ENCODE peak calls at places on chromosomes 2 and 18, in eight cellular contexts. S, N, E, L, F, H, C and X are unnamed samples.

GRCh38 chr2:42493885-42494433 is at the start of gene KCNG3:
- DNase-seq in S (peak), N (no peak), E (peak), L (no peak), F (peak), H (peak), C (peak), X (peak)

GRCh38 chr2:122805346-122805745 is 1049.9 kb downstream of the TSN start:
- DNase-seq in S (no peak), N (no peak), E (no peak), L (no peak), F (no peak), H (no peak), C (no peak), X (no peak)

GRCh38 chr2:228613133-228613532 is 431.6 kb upstream of the SPHKAP start:
- DNase-seq in S (no peak), N (no peak), E (no peak), L (peak), F (no peak), H (no peak), C (peak), X (no peak)

GRCh38 chr18:36296591-36297418 is 708 bp upstream of the FHOD3 start:
- DNase-seq in S (peak), N (no peak), E (no peak), L (peak), F (no peak), H (peak), C (peak), X (peak)

GRCh38 chr2:30947686-30948085 is 140.4 kb upstream of the CAPN13 start:
- DNase-seq in S (no peak), N (no peak), E (no peak), L (no peak), F (no peak), H (no peak), C (no peak), X (no peak)

GRCh38 chr2:137888845-137889244 is 75.4 kb upstream of the HNMT start:
- DNase-seq in S (peak), N (no peak), E (no peak), L (no peak), F (no peak), H (peak), C (peak), X (peak)

GRCh38 chr2:234495801-234496441 is 960 bp downstream of the ARL4C start:
- DNase-seq in S (peak), N (no peak), E (peak), L (no peak), F (peak), H (no peak), C (peak), X (peak)

GRCh38 chr2:128347701-128348504 is 29.2 kb upstream of the HS6ST1 start:
- DNase-seq in S (no peak), N (no peak), E (no peak), L (peak), F (no peak), H (no peak), C (peak), X (peak)

GRCh38 chr2:25250331-25251031 is 82.1 kb upstream of the POMC start:
- DNase-seq in S (peak), N (no peak), E (no peak), L (no peak), F (peak), H (no peak), C (peak), X (peak)

GRCh38 chr2:152396051-152396511 is 61.1 kb downstream of the FMNL2 start:
- DNase-seq in S (no peak), N (no peak), E (no peak), L (no peak), F (no peak), H (no peak), C (peak), X (no peak)

GRCh38 chr2:223669453-223670225 is 67.5 kb upstream of the SCG2 start:
- DNase-seq in S (no peak), N (no peak), E (no peak), L (no peak), F (no peak), H (no peak), C (peak), X (no peak)

GRCh38 chr2:200077838-200078237 is 122.5 kb downstream of the MAIP1 start:
- DNase-seq in S (no peak), N (no peak), E (no peak), L (no peak), F (no peak), H (no peak), C (peak), X (peak)

GRCh38 chr2:71685941-71686611 is 232.7 kb downstream of the DYSF start:
- DNase-seq in S (no peak), N (no peak), E (no peak), L (no peak), F (no peak), H (no peak), C (no peak), X (no peak)